ENCODE peak calls at places on chromosomes 3 and 15, in eight cellular contexts. D, K, W, Q, I, H, F and C are unnamed samples.

GRCh38 chr3:1118074-1118473 is 25.2 kb downstream of the CNTN6 start:
- DNase-seq in W (no peak), K (no peak), D (no peak), F (no peak), H (no peak), Q (no peak), I (no peak), C (no peak)

GRCh38 chr3:60046212-60046611 is 996.4 kb upstream of the CFAP20DC start:
- DNase-seq in I (no peak), H (no peak), F (no peak), W (no peak), K (no peak), D (no peak), Q (no peak), C (no peak)

GRCh38 chr3:165194477-165195135 is 1.6 kb downstream of the SLITRK3 start:
- DNase-seq in Q (no peak), I (no peak), D (no peak), H (no peak), W (no peak), K (no peak), F (no peak), C (no peak)

GRCh38 chr3:88480822-88481221 is 331.1 kb downstream of the C3orf38 start:
- DNase-seq in Q (no peak), D (no peak), W (no peak), H (no peak), I (no peak), F (no peak), K (no peak), C (no peak)

GRCh38 chr3:134974621-134975020 is 179.6 kb downstream of the EPHB1 start:
- DNase-seq in F (no peak), D (no peak), W (no peak), H (no peak), I (no peak), Q (no peak), K (no peak), C (no peak)

GRCh38 chr3:171347017-171347979 is 112.9 kb downstream of the TNIK start:
- DNase-seq in F (no peak), K (no peak), H (no peak), Q (no peak), W (no peak), D (no peak), I (no peak), C (no peak)

GRCh38 chr3:144877356-144877755 is 905.7 kb downstream of the DIPK2A start:
- DNase-seq in D (no peak), I (no peak), F (no peak), H (no peak), Q (no peak), K (no peak), W (no peak), C (no peak)

GRCh38 chr3:32780735-32781210 is 37.0 kb upstream of the TRIM71 start:
- DNase-seq in I (peak; percentile 8), F (peak; percentile 39), D (peak; percentile 48), H (peak; percentile 57), Q (no peak), W (peak; percentile 68), K (peak; percentile 85), C (no peak)

GRCh38 chr3:174333640-174334039 is 525.5 kb upstream of the NAALADL2 start:
- DNase-seq in K (no peak), W (no peak), I (peak; percentile 29), H (no peak), F (no peak), D (no peak), Q (no peak), C (no peak)

GRCh38 chr3:122322095-122323075 is 2.7 kb upstream of the CSTA start:
- DNase-seq in D (no peak), F (no peak), H (no peak), I (no peak), W (no peak), K (no peak), Q (no peak), C (no peak)

GRCh38 chr3:108022316-108023150 is 68.3 kb downstream of the CD47 start:
- DNase-seq in D (no peak), W (no peak), H (no peak), I (no peak), F (no peak), K (no peak), Q (no peak), C (no peak)

GRCh38 chr3:173785004-173785403 is 387.5 kb downstream of the NLGN1 start:
- DNase-seq in K (no peak), W (no peak), Q (no peak), H (no peak), I (no peak), F (no peak), D (no peak), C (no peak)

GRCh38 chr3:11465744-11466611 is 177.7 kb downstream of the VGLL4 start:
- DNase-seq in F (no peak), H (no peak), K (no peak), W (no peak), I (peak; percentile 13), Q (no peak), D (peak; percentile 25), C (no peak)

GRCh38 chr3:121757087-121757811 is 7.7 kb upstream of the GOLGB1 start:
- DNase-seq in K (no peak), I (no peak), W (no peak), F (peak; percentile 30), Q (no peak), H (no peak), D (no peak), C (no peak)

GRCh38 chr3:197908957-197909701 is 40.9 kb upstream of the RPL35A start:
- DNase-seq in Q (no peak), H (no peak), W (no peak), F (no peak), I (no peak), D (no peak), K (no peak), C (no peak)

GRCh38 chr3:81308296-81308695 is 453.1 kb downstream of the GBE1 start:
- DNase-seq in W (no peak), F (no peak), Q (no peak), K (no peak), I (no peak), H (no peak), D (no peak), C (no peak)

GRCh38 chr3:122092460-122093165 is 37.5 kb downstream of the CD86 start:
- DNase-seq in H (peak; percentile 57), F (peak; percentile 16), K (no peak), W (peak; percentile 42), I (peak; percentile 11), D (peak; percentile 29), Q (no peak), C (no peak)

GRCh38 chr3:141243295-141243707 is 11.7 kb downstream of the PXYLP1 start:
- DNase-seq in H (no peak), I (no peak), W (no peak), Q (no peak), K (no peak), D (no peak), F (no peak), C (no peak)

DNA sequence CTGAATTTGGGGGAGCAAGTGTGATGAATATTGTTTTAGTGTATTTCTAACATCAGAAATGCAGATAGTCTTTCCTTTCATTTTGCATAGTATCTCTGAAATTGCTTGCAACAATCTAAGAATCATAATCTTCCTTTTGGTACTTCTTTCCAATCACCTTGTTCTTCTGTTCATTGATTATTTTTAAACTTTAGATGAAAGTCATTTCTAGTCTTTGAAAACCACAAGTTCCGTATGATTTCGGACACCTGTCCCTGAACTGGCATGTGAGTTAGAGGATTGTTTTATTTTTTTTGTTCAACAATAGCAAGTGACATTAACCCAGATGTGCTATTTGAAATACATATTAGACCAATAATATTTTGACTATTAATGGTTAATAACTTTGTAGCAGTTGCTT is 329.7 kb downstream of the UNC13C start:
- DNase-seq in I (no peak), F (no peak), K (no peak), W (no peak), H (no peak), Q (no peak), D (no peak), C (no peak)
- H3K4me3 ChIP-seq in I (no peak overlapping the region), F (no peak overlapping the region), K (no peak overlapping the region), W (no peak overlapping the region), H (no peak overlapping the region), Q (no peak overlapping the region), D (no peak overlapping the region), C (no peak overlapping the region)

GRCh38 chr15:98874773-98875172 is 132.8 kb downstream of the PGPEP1L start:
- DNase-seq in F (no peak), K (no peak), D (no peak), H (no peak), Q (no peak), I (no peak), W (no peak), C (no peak)

GRCh38 chr15:98873441-98874218 is 134.0 kb downstream of the PGPEP1L start:
- DNase-seq in F (no peak), H (no peak), K (no peak), W (no peak), Q (no peak), D (no peak), I (no peak), C (no peak)

GRCh38 chr15:98876461-98877369 is 130.9 kb downstream of the PGPEP1L start:
- DNase-seq in H (no peak), K (no peak), I (no peak), F (no peak), D (no peak), W (no peak), Q (no peak), C (no peak)

GRCh38 chr15:98874359-98874758 is 133.2 kb downstream of the PGPEP1L start:
- DNase-seq in I (no peak), W (no peak), K (no peak), D (no peak), H (no peak), F (no peak), Q (no peak), C (no peak)

GRCh38 chr15:98875309-98875708 is 132.3 kb downstream of the PGPEP1L start:
- DNase-seq in I (no peak), K (no peak), F (no peak), D (no peak), H (no peak), W (no peak), Q (no peak), C (no peak)
- H3K4me1 ChIP-seq in I (peaks cover 9% of the 10 kb centered on the region), K (peaks cover 39% of the 10 kb centered on the region), F (peaks cover 86% of the 10 kb centered on the region), D (no peaks in the 10 kb centered on the region), H (peaks cover 30% of the 10 kb centered on the region), W (no peaks in the 10 kb centered on the region), Q (peaks cover 23% of the 10 kb centered on the region), C (peaks cover 39% of the 10 kb centered on the region)

DNA sequence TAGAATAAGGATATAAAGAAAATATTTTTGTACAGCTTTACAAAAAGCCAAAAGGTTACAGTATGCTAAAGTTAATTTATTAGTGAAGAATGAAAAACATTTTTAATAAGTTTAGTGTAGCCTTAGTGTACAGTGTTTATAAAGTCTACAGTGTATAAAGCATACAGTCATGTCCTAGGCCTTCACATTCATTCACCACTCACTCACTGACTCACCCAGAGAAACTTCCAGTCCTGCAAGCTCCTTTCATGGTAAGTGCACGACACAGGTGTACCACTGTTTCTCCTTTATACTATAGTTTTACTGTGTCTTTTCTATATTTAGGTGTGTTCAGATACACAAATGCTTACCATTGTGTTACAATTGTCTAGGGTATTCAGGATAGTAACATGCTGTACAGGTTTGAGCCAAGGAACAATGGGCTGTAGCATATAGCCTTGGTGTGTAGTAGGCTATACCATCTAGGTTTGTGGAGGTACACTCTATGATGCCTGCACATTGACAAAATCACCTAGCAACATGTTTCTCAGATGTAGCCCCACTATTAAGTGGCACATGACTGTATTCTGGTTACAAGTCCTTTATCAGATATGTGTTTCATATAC is 197.1 kb upstream of the KBTBD8 start:
- DNase-seq in I (no peak), W (no peak), K (no peak), D (no peak), F (no peak), Q (no peak), H (no peak), C (no peak)
- H3K4me3 ChIP-seq in I (no peak overlapping the region), W (no peak overlapping the region), K (no peak overlapping the region), D (no peak overlapping the region), F (no peak overlapping the region), Q (no peak overlapping the region), H (no peak overlapping the region), C (no peak overlapping the region)

GRCh38 chr3:49812916-49813496 is 747 bp downstream of the UBA7 start:
- DNase-seq in Q (no peak), F (no peak), K (no peak), I (no peak), H (no peak), W (no peak), D (no peak), C (no peak)
- H3K4me1 ChIP-seq in Q (peaks cover 9% of the 10 kb centered on the region), F (peaks cover 43% of the 10 kb centered on the region), K (peaks cover 23% of the 10 kb centered on the region), I (peaks cover 9% of the 10 kb centered on the region), H (peaks cover 24% of the 10 kb centered on the region), W (peaks cover 11% of the 10 kb centered on the region), D (peaks cover 11% of the 10 kb centered on the region), C (peaks cover 12% of the 10 kb centered on the region)